ENCODE peak calls at places on chromosomes 7 and 10, in seven cellular contexts. B, Z, D, F, Y, S and Q are unnamed samples.

GRCh38 chr10:122181055-122181732 is 89.9 kb upstream of the BTBD16 start:
- DNase-seq in S (no peak), D (peak), B (peak), F (no peak), Y (peak), Z (no peak), Q (no peak)

GRCh38 chr7:64874114-64874513 is 29.0 kb upstream of the ZNF273 start:
- DNase-seq in F (no peak), Y (no peak), D (no peak), Z (no peak), B (no peak), S (no peak), Q (no peak)

GRCh38 chr10:69087600-69088470 is at the start of gene SRGN:
- DNase-seq in S (no peak), Y (no peak), D (no peak), Z (peak), F (peak), B (peak), Q (peak)

GRCh38 chr7:11749629-11750028 is 82.4 kb downstream of the THSD7A start:
- DNase-seq in D (no peak), S (no peak), Z (no peak), F (no peak), B (no peak), Y (no peak), Q (no peak)

GRCh38 chr7:144835166-144835611 is 664 bp downstream of the TPK1 start:
- DNase-seq in Y (peak), B (no peak), Z (no peak), F (peak), D (peak), S (no peak), Q (peak)

GRCh38 chr10:95245425-95246055 is 45.3 kb downstream of the PDLIM1 start:
- DNase-seq in B (no peak), S (no peak), Y (no peak), Z (no peak), D (no peak), F (no peak), Q (peak)

GRCh38 chr7:35286422-35286821 is 32.5 kb upstream of the TBX20 start:
- DNase-seq in Z (no peak), Y (peak), F (no peak), S (no peak), B (no peak), D (no peak), Q (no peak)

GRCh38 chr10:18822156-18822555 is 162.9 kb downstream of the ARL5B start:
- DNase-seq in F (no peak), S (no peak), Y (peak), B (peak), Z (no peak), D (no peak), Q (no peak)

GRCh38 chr7:128056901-128057300 is 25.7 kb upstream of the LRRC4 start:
- DNase-seq in S (no peak), Y (peak), D (no peak), Z (peak), B (peak), F (no peak), Q (no peak)

GRCh38 chr7:91194841-91195240 is 69.4 kb upstream of the FZD1 start:
- DNase-seq in F (no peak), B (no peak), S (no peak), D (no peak), Z (no peak), Y (no peak), Q (no peak)

GRCh38 chr7:99105756-99106155 is 38.2 kb downstream of the SMURF1 start:
- DNase-seq in B (no peak), Z (no peak), S (no peak), D (no peak), Y (peak), F (no peak), Q (no peak)

GRCh38 chr10:62804384-62805138 is at the start of gene ADO:
- DNase-seq in D (peak), Z (peak), S (peak), F (peak), Y (peak), B (peak), Q (peak)

GRCh38 chr7:157477550-157478212 is 140.9 kb downstream of the DNAJB6 start:
- DNase-seq in B (no peak), F (peak), S (no peak), Y (no peak), Z (no peak), D (no peak), Q (no peak)

GRCh38 chr10:62036186-62037081 is 134.9 kb downstream of the ARID5B start:
- DNase-seq in F (no peak), B (no peak), S (no peak), D (peak), Z (no peak), Y (no peak), Q (no peak)

GRCh38 chr10:48577158-48577557 is 27.7 kb downstream of the ARHGAP22 start:
- DNase-seq in S (no peak), Z (no peak), Y (no peak), F (no peak), D (no peak), B (no peak), Q (no peak)